ENCODE peak calls at places on chromosomes 12 and 14, in six cellular contexts. H, L, A, G, T and O are unnamed samples.

GRCh38 chr12:131116437-131117117 is 162.9 kb downstream of the ADGRD1 start:
- DNase-seq in H (no peak), L (no peak), A (no peak), G (no peak), T (no peak), O (no peak)

GRCh38 chr12:110744697-110745264 is 2.1 kb upstream of the PPP1CC start:
- DNase-seq in H (peak; percentile 78), L (peak; percentile 74), A (peak; percentile 34), G (no peak), T (no peak), O (peak; percentile 98)

GRCh38 chr14:65438266-65438933 is 25.9 kb downstream of the FUT8 start:
- DNase-seq in H (no peak), L (no peak), A (no peak), G (no peak), T (no peak), O (no peak)

GRCh38 chr12:15982471-15982870 is 71.3 kb downstream of the DERA start:
- DNase-seq in H (no peak), L (no peak), A (no peak), G (peak; percentile 61), T (no peak), O (peak; percentile 10)

GRCh38 chr12:21451529-21451928 is 14.1 kb downstream of the PYROXD1 start:
- DNase-seq in H (no peak), L (no peak), A (no peak), G (peak; percentile 79), T (no peak), O (no peak)

GRCh38 chr14:103186894-103187586 is 63.8 kb downstream of the TNFAIP2 start:
- DNase-seq in H (no peak), L (peak; percentile 79), A (peak; percentile 26), G (no peak), T (no peak), O (peak; percentile 94)

GRCh38 chr12:53589915-53590314 is 36.3 kb downstream of the ATF7 start:
- DNase-seq in H (no peak), L (no peak), A (no peak), G (no peak), T (no peak), O (no peak)

GRCh38 chr14:77208266-77208978 is 26.8 kb downstream of the TMEM63C start:
- DNase-seq in H (peak; percentile 83), L (peak; percentile 76), A (peak; percentile 83), G (peak; percentile 50), T (no peak), O (peak; percentile 49)

DNA sequence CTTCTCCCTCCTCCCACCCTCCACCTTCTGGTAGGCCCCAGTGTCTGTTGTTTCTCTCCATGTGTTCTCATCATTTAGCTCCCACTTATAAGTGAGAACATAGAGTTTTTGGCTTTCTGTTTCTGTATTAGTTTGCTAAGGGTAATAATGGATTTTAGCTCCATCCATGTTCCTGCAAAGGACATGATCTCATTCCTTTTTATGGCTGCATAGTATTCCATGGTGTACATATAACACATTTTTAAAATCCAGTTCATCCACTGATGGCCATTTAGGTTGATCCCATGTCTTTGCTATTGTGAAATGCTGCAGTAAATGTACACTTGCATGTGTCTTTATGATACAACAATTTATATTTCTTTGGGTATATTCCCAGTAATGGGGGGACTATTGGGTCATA is 96.1 kb downstream of the CCDC91 start:
- DNase-seq in H (no peak), L (no peak), A (no peak), G (no peak), T (no peak), O (no peak)
- H3K9me3 ChIP-seq in H (peaks cover 3% of the 10 kb centered on the region), L (peaks cover 5% of the 10 kb centered on the region), A (no peaks in the 10 kb centered on the region), G (no peaks in the 10 kb centered on the region), T (no peaks in the 10 kb centered on the region), O (no peaks in the 10 kb centered on the region)

GRCh38 chr12:57889541-57889989 is 43.0 kb upstream of the CTDSP2 start:
- DNase-seq in H (no peak), L (no peak), A (peak; percentile 38), G (peak; percentile 88), T (no peak), O (peak; percentile 11)

GRCh38 chr12:57892232-57892987 is 45.9 kb upstream of the CTDSP2 start:
- DNase-seq in H (no peak), L (no peak), A (no peak), G (no peak), T (no peak), O (peak; percentile 58)

GRCh38 chr12:57890191-57891120 is 43.9 kb upstream of the CTDSP2 start:
- DNase-seq in H (no peak), L (no peak), A (no peak), G (peak; percentile 64), T (no peak), O (peak; percentile 10)

GRCh38 chr12:57893460-57894353 is 47.2 kb upstream of the CTDSP2 start:
- DNase-seq in H (peak; percentile 53), L (peak; percentile 73), A (peak; percentile 82), G (peak; percentile 84), T (no peak), O (peak; percentile 62)

DNA sequence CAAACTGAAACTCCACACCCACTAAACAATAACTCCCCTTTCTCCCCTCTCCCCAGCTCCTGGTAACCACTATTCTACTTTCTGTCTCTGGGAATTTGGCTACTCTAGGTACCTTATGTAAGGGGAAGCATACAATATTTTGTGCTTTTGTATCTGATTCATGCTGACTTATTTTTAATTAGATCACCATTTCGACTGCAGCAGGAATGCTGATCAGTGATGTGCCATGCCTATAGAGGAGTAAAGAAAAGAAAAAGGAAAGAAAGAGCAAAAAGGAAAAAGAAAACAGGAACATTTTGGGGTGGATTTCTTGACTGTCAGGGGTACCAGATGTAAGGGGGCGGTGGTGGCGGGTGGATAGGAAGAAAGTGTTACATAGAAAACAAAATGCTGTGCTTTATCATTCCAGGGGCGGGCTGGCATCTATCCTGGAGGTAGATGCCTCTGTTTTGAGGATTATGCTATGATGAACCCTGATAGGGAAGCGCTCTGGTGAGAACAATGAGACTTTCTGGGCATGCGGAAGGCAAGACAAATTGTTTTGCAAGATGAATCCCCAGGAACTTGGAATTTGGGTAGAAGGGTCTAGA is 45.2 kb upstream of the CTDSP2 start:
- DNase-seq in H (no peak), L (no peak), A (no peak), G (no peak), T (no peak), O (no peak)
- H3K4me1 ChIP-seq in H (peaks cover 78% of the 10 kb centered on the region), L (no peaks in the 10 kb centered on the region), A (peaks cover 46% of the 10 kb centered on the region), G (peaks cover 63% of the 10 kb centered on the region), T (peaks cover 98% of the 10 kb centered on the region), O (no peaks in the 10 kb centered on the region)

GRCh38 chr12:101795786-101796185 is 35.0 kb downstream of the GNPTAB start:
- DNase-seq in H (no peak), L (no peak), A (no peak), G (no peak), T (no peak), O (no peak)

GRCh38 chr12:101794574-101794973 is 36.2 kb downstream of the GNPTAB start:
- DNase-seq in H (no peak), L (no peak), A (no peak), G (no peak), T (no peak), O (no peak)

GRCh38 chr12:101792046-101792931 is 38.5 kb downstream of the GNPTAB start:
- DNase-seq in H (no peak), L (no peak), A (no peak), G (no peak), T (no peak), O (peak; percentile 66)

GRCh38 chr12:101793401-101793800 is 37.4 kb downstream of the GNPTAB start:
- DNase-seq in H (no peak), L (no peak), A (no peak), G (peak; percentile 87), T (no peak), O (no peak)

GRCh38 chr12:101795013-101795412 is 35.7 kb downstream of the GNPTAB start:
- DNase-seq in H (no peak), L (no peak), A (no peak), G (no peak), T (no peak), O (no peak)
- H3K36me3 ChIP-seq in H (no peaks in the 10 kb centered on the region), L (no peaks in the 10 kb centered on the region), A (no peaks in the 10 kb centered on the region), G (no peaks in the 10 kb centered on the region), T (no peaks in the 10 kb centered on the region), O (no peaks in the 10 kb centered on the region)

DNA sequence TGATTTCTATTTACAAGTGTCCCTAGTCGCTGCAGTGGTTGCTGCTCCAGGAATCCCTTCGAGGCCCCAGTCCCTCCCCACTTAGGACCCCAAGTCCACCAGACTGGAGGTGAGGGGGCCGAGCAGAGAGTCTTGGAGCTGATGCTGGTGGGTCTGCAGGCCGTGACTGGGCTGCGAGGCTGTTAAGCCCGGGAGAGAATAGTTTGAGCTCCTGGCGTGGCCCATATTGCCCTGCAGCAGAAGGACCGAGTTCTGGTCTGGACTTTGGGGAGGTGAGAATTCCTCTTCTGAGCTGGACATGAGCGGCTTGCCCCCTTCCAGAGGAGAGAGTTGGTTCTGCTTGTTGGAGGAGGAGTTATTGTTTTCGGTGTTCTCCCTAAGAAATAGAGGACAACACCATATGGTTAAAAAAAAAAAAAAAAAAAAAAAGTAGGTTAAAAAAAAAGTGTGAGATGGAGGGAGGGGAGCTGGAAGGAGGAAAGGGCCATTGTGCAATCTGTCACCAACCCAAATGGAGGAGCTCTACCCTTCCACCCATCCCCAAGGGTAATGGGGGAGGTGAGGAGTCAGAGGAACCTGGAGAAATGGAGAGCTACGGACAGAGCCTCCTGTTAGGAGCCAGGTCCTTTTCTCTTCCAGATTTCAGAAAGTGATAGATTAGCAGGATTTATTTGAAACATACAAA is 2.9 kb downstream of the SIX1 start:
- DNase-seq in H (no peak), L (no peak), A (no peak), G (no peak), T (no peak), O (no peak)
- H3K9me3 ChIP-seq in H (no peaks in the 10 kb centered on the region), L (no peaks in the 10 kb centered on the region), A (no peaks in the 10 kb centered on the region), G (no peaks in the 10 kb centered on the region), T (no peaks in the 10 kb centered on the region), O (no peaks in the 10 kb centered on the region)